ENCODE peak calls at places on chromosome 20, in seven cellular contexts. One of them, this sample, is unnamed.

GRCh38 chr20:17066955-17067354 is 159.9 kb upstream of the PCSK2 start:
- DNase-seq in left cardiac atrium: no peak
- DNase-seq in NAMALWA: no peak
- DNase-seq in WTC11: no peak
- DNase-seq in GM23248: no peak
- DNase-seq in fibroblast of mammary gland: no peak
- DNase-seq in mucosa of descending colon: no peak
- DNase-seq in this sample: no peak

GRCh38 chr20:39326050-39326449 is 363.9 kb downstream of the DHX35 start:
- DNase-seq in left cardiac atrium: no peak
- DNase-seq in NAMALWA: no peak
- DNase-seq in WTC11: no peak
- DNase-seq in GM23248: no peak
- DNase-seq in fibroblast of mammary gland: no peak
- DNase-seq in mucosa of descending colon: no peak
- DNase-seq in this sample: no peak

GRCh38 chr20:52569201-52569600 is 377.6 kb upstream of the ZFP64 start:
- DNase-seq in left cardiac atrium: no peak
- DNase-seq in NAMALWA: no peak
- DNase-seq in WTC11: no peak
- DNase-seq in GM23248: peak; percentile 20
- DNase-seq in fibroblast of mammary gland: no peak
- DNase-seq in mucosa of descending colon: no peak
- DNase-seq in this sample: no peak

GRCh38 chr20:40763646-40764295 is 74.7 kb upstream of the MAFB start:
- DNase-seq in left cardiac atrium: peak; percentile 65
- DNase-seq in NAMALWA: no peak
- DNase-seq in WTC11: no peak
- DNase-seq in GM23248: peak; percentile 45
- DNase-seq in fibroblast of mammary gland: no peak
- DNase-seq in mucosa of descending colon: no peak
- DNase-seq in this sample: no peak

GRCh38 chr20:32191422-32191821 is 16.1 kb downstream of the PLAGL2 start:
- DNase-seq in left cardiac atrium: no peak
- DNase-seq in NAMALWA: no peak
- DNase-seq in WTC11: no peak
- DNase-seq in GM23248: no peak
- DNase-seq in fibroblast of mammary gland: no peak
- DNase-seq in mucosa of descending colon: no peak
- DNase-seq in this sample: no peak

GRCh38 chr20:4369798-4370124 is 351.9 kb upstream of the PRND start:
- DNase-seq in left cardiac atrium: no peak
- DNase-seq in NAMALWA: no peak
- DNase-seq in WTC11: no peak
- DNase-seq in GM23248: no peak
- DNase-seq in fibroblast of mammary gland: no peak
- DNase-seq in mucosa of descending colon: no peak
- DNase-seq in this sample: peak; percentile 8

GRCh38 chr20:10551732-10552724 is 116.9 kb downstream of the SLX4IP start:
- DNase-seq in left cardiac atrium: no peak
- DNase-seq in NAMALWA: no peak
- DNase-seq in WTC11: peak; percentile 53
- DNase-seq in GM23248: no peak
- DNase-seq in fibroblast of mammary gland: no peak
- DNase-seq in mucosa of descending colon: no peak
- DNase-seq in this sample: peak; percentile 16

GRCh38 chr20:33229843-33230242 is 6.0 kb upstream of the BPIFA1 start:
- DNase-seq in left cardiac atrium: no peak
- DNase-seq in NAMALWA: no peak
- DNase-seq in WTC11: no peak
- DNase-seq in GM23248: no peak
- DNase-seq in fibroblast of mammary gland: no peak
- DNase-seq in mucosa of descending colon: no peak
- DNase-seq in this sample: no peak

GRCh38 chr20:36482044-36482473 is 59.3 kb upstream of the MYL9 start:
- DNase-seq in left cardiac atrium: peak; percentile 58
- DNase-seq in NAMALWA: no peak
- DNase-seq in WTC11: no peak
- DNase-seq in GM23248: no peak
- DNase-seq in fibroblast of mammary gland: no peak
- DNase-seq in mucosa of descending colon: no peak
- DNase-seq in this sample: no peak

GRCh38 chr20:16747291-16747811 is 807 bp upstream of the OTOR start:
- DNase-seq in left cardiac atrium: no peak
- DNase-seq in NAMALWA: no peak
- DNase-seq in WTC11: no peak
- DNase-seq in GM23248: no peak
- DNase-seq in fibroblast of mammary gland: no peak
- DNase-seq in mucosa of descending colon: peak; percentile 14
- DNase-seq in this sample: no peak

GRCh38 chr20:48207505-48207904 is 422.2 kb upstream of the SULF2 start:
- DNase-seq in left cardiac atrium: no peak
- DNase-seq in NAMALWA: no peak
- DNase-seq in WTC11: no peak
- DNase-seq in GM23248: no peak
- DNase-seq in fibroblast of mammary gland: no peak
- DNase-seq in mucosa of descending colon: no peak
- DNase-seq in this sample: no peak

GRCh38 chr20:11350126-11351005 is 567.3 kb upstream of the BTBD3 start:
- DNase-seq in left cardiac atrium: no peak
- DNase-seq in NAMALWA: no peak
- DNase-seq in WTC11: no peak
- DNase-seq in GM23248: peak; percentile 73
- DNase-seq in fibroblast of mammary gland: peak; percentile 76
- DNase-seq in mucosa of descending colon: peak; percentile 9
- DNase-seq in this sample: peak; percentile 88

GRCh38 chr20:33963756-33964155 is 30.0 kb upstream of the RALY start:
- DNase-seq in left cardiac atrium: no peak
- DNase-seq in NAMALWA: no peak
- DNase-seq in WTC11: no peak
- DNase-seq in GM23248: no peak
- DNase-seq in fibroblast of mammary gland: no peak
- DNase-seq in mucosa of descending colon: no peak
- DNase-seq in this sample: no peak

GRCh38 chr20:4045741-4046140 is 30.4 kb upstream of the RNF24 start:
- DNase-seq in left cardiac atrium: no peak
- DNase-seq in NAMALWA: no peak
- DNase-seq in WTC11: no peak
- DNase-seq in GM23248: peak; percentile 65
- DNase-seq in fibroblast of mammary gland: peak; percentile 79
- DNase-seq in mucosa of descending colon: no peak
- DNase-seq in this sample: peak; percentile 54

GRCh38 chr20:45963059-45964011 is 8.7 kb downstream of the ZNF335 start:
- DNase-seq in left cardiac atrium: no peak
- DNase-seq in NAMALWA: peak; percentile 54
- DNase-seq in WTC11: no peak
- DNase-seq in GM23248: peak; percentile 59
- DNase-seq in fibroblast of mammary gland: peak; percentile 59
- DNase-seq in mucosa of descending colon: peak; percentile 75
- DNase-seq in this sample: peak; percentile 60

GRCh38 chr20:47713941-47714450 is 71.3 kb downstream of the SULF2 start:
- DNase-seq in left cardiac atrium: peak; percentile 73
- DNase-seq in NAMALWA: no peak
- DNase-seq in WTC11: no peak
- DNase-seq in GM23248: peak; percentile 49
- DNase-seq in fibroblast of mammary gland: peak; percentile 51
- DNase-seq in mucosa of descending colon: no peak
- DNase-seq in this sample: peak; percentile 10

GRCh38 chr20:49344975-49345374 is 67.1 kb upstream of the ZNFX1 start:
- DNase-seq in left cardiac atrium: peak; percentile 66
- DNase-seq in NAMALWA: no peak
- DNase-seq in WTC11: no peak
- DNase-seq in GM23248: peak; percentile 99
- DNase-seq in fibroblast of mammary gland: peak; percentile 91
- DNase-seq in mucosa of descending colon: peak; percentile 16
- DNase-seq in this sample: peak; percentile 96

GRCh38 chr20:55745840-55746239 is 259.5 kb downstream of the CBLN4 start:
- DNase-seq in left cardiac atrium: no peak
- DNase-seq in NAMALWA: no peak
- DNase-seq in WTC11: no peak
- DNase-seq in GM23248: no peak
- DNase-seq in fibroblast of mammary gland: no peak
- DNase-seq in mucosa of descending colon: no peak
- DNase-seq in this sample: no peak

GRCh38 chr20:4875578-4876067 is 125.7 kb downstream of the SLC23A2 start:
- DNase-seq in left cardiac atrium: no peak
- DNase-seq in NAMALWA: no peak
- DNase-seq in WTC11: no peak
- DNase-seq in GM23248: no peak
- DNase-seq in fibroblast of mammary gland: no peak
- DNase-seq in mucosa of descending colon: no peak
- DNase-seq in this sample: no peak

GRCh38 chr20:32651537-32651936 is 22.2 kb downstream of the C20orf203 start:
- DNase-seq in left cardiac atrium: no peak
- DNase-seq in NAMALWA: no peak
- DNase-seq in WTC11: no peak
- DNase-seq in GM23248: no peak
- DNase-seq in fibroblast of mammary gland: no peak
- DNase-seq in mucosa of descending colon: no peak
- DNase-seq in this sample: no peak

GRCh38 chr20:54980321-54980960 is 505.0 kb downstream of the DOK5 start:
- DNase-seq in left cardiac atrium: no peak
- DNase-seq in NAMALWA: peak; percentile 45
- DNase-seq in WTC11: no peak
- DNase-seq in GM23248: no peak
- DNase-seq in fibroblast of mammary gland: peak; percentile 10
- DNase-seq in mucosa of descending colon: no peak
- DNase-seq in this sample: no peak

GRCh38 chr20:48972816-48973215 is 51.3 kb downstream of the ARFGEF2 start:
- DNase-seq in left cardiac atrium: no peak
- DNase-seq in NAMALWA: no peak
- DNase-seq in WTC11: no peak
- DNase-seq in GM23248: no peak
- DNase-seq in fibroblast of mammary gland: no peak
- DNase-seq in mucosa of descending colon: no peak
- DNase-seq in this sample: no peak

This sample was measured in fibroblast of pulmonary artery.